ENCODE peak calls at places on chromosomes 4 and X, in nine cellular contexts. Q is neural crest cell, P is tibial nerve, D is Panc1, B is endothelial cell, W is omental fat pad, E is astrocyte of the spinal cord, K is dorsolateral prefrontal cortex, H is heart left ventricle. N is an unnamed sample.

GRCh38 chrX:38052096-38052495 is 45.7 kb downstream of the SYTL5 start:
- DNase-seq in E (peak), D (no peak), W (no peak), Q (no peak), B (no peak), P (no peak), H (no peak), K (no peak), N (no peak)

GRCh38 chr4:48133668-48134444 is at the start of gene TXK:
- DNase-seq in D (no peak), P (no peak), Q (no peak), B (no peak), K (no peak), E (peak), W (no peak), H (peak), N (no peak)

GRCh38 chr4:145523117-145523516 is 41.5 kb downstream of the SMAD1 start:
- DNase-seq in Q (no peak), B (no peak), K (no peak), W (no peak), D (no peak), P (no peak), H (no peak), E (no peak), N (no peak)

GRCh38 chr4:38287090-38287843 is 327.1 kb downstream of the PTTG2 start:
- DNase-seq in W (no peak), B (no peak), Q (no peak), K (no peak), E (no peak), D (no peak), H (no peak), P (no peak), N (no peak)

GRCh38 chrX:47169726-47170515 is 23.7 kb upstream of the UBA1 start:
- DNase-seq in P (no peak), K (no peak), Q (no peak), H (peak), E (peak), W (no peak), B (no peak), D (no peak), N (no peak)

GRCh38 chr4:53015681-53016080 is 153.6 kb downstream of the RASL11B start:
- DNase-seq in H (no peak), K (no peak), Q (peak), W (no peak), P (peak), D (no peak), B (peak), E (peak), N (no peak)

GRCh38 chr4:161254375-161254774 is 909.4 kb downstream of the FSTL5 start:
- DNase-seq in D (no peak), B (no peak), P (no peak), Q (no peak), W (no peak), K (no peak), E (no peak), H (no peak), N (no peak)

GRCh38 chr4:170026253-170026991 is at the start of gene MFAP3L:
- DNase-seq in E (peak), P (peak), W (peak), D (no peak), B (peak), Q (peak), H (peak), K (peak), N (peak)

GRCh38 chr4:42018451-42018850 is 28.1 kb downstream of the SLC30A9 start:
- DNase-seq in K (no peak), E (peak), H (no peak), Q (no peak), P (no peak), D (no peak), W (no peak), B (no peak), N (no peak)

DNA sequence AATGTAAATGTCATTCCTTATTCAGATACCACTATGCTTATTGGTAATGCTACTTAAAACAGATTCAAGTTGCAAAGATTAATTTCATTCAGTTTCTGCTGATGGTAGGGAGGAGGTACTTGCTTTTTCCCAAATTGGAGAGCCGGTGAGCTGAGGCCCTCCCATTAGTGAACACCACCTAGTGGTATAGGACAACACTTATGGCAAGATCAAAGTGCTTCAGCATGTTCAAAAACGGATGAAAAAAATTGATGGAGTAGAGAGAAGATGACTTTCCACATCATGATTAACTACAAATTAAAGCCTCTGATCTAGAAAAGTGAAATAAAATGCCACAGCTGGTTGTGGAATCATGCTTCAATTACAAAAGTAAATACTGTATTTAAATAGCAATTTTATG is 112.9 kb downstream of the MBNL3 start:
- DNase-seq in W (no peak), E (no peak), H (no peak), D (no peak), P (no peak), Q (no peak), B (no peak), K (no peak), N (no peak)
- TF ChIP-seq CTCF in W (no peak), E (peak), H (no peak), D (peak), P (no peak), Q (peak), B (no peak), K (no peak), N (peak)

GRCh38 chr4:45099471-45099870 is 373.1 kb upstream of the GNPDA2 start:
- DNase-seq in H (no peak), D (no peak), B (no peak), W (no peak), K (no peak), E (no peak), Q (no peak), P (no peak), N (no peak)
- TF ChIP-seq CTCF in H (no peak), D (no peak), B (no peak), W (no peak), K (no peak), E (no peak), Q (no peak), P (no peak), N (no peak)

DNA sequence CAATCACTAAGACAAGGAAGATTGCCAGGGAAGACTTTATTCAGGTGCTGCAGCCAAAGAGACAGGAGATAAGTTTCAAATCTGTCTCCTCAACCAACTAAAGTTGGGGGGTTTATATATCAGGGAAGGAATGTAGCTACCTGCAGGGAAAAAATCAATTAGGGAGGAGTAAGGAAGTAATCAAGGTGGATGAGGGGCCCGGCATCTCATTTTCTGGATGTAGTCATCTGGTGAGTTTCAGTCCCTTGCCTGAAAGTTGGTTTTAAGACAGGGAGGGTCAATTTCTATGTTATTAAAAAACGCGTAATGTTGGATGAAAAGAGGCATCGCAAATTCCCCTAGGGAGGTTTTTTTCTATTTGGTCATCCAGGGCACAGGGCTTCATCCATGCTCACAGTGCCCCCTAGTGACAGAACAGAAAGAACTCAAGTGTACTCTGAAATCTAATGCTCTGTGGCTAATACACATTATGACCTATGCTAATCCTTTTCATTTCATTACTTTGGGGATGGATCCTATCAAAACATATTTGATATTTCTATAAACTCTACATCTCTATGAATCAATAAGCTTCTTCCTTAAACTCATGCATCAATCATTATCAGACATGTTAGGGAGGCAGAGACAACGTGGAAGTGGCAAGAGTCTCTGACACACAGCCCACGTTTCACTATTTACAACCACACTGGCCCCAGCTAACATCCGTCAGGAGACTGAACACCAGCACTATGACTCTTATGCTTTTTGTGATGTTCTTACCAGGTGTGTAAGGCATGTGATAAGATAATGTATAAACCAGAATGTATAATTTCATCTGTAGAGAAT is 1577.0 kb upstream of the TENM3 start:
- DNase-seq in K (no peak), B (peak), Q (peak), D (peak), W (no peak), H (no peak), P (no peak), E (peak), N (no peak)
- TF ChIP-seq CTCF in K (peak), B (peak), Q (peak), D (peak), W (no peak), H (peak), P (no peak), E (peak), N (peak)

GRCh38 chrX:55715847-55716246 is 1.7 kb upstream of the RRAGB start:
- DNase-seq in K (no peak), H (no peak), P (no peak), E (no peak), W (no peak), Q (no peak), B (no peak), D (no peak), N (no peak)
- TF ChIP-seq CTCF in K (no peak), H (no peak), P (no peak), E (peak), W (no peak), Q (no peak), B (no peak), D (peak), N (no peak)

GRCh38 chr4:11769425-11769824 is 340.7 kb upstream of the HS3ST1 start:
- DNase-seq in Q (no peak), E (no peak), P (peak), K (no peak), W (no peak), H (no peak), B (no peak), D (no peak), N (no peak)

GRCh38 chr4:11768251-11768972 is 339.7 kb upstream of the HS3ST1 start:
- DNase-seq in H (no peak), W (no peak), Q (no peak), D (no peak), E (no peak), P (no peak), B (no peak), K (no peak), N (no peak)

GRCh38 chr4:11765849-11766453 is 337.3 kb upstream of the HS3ST1 start:
- DNase-seq in K (no peak), Q (peak), B (peak), E (peak), W (no peak), D (peak), P (peak), H (no peak), N (no peak)
- TF ChIP-seq CTCF in K (peak), Q (peak), B (peak), E (peak), W (no peak), D (peak), P (peak), H (peak), N (peak)

GRCh38 chr4:127124919-127125318 is 507.8 kb upstream of the INTU start:
- DNase-seq in W (no peak), E (peak), Q (no peak), K (no peak), D (no peak), H (no peak), B (no peak), P (no peak), N (no peak)
- TF ChIP-seq CTCF in W (no peak), E (peak), Q (peak), K (no peak), D (no peak), H (no peak), B (no peak), P (no peak), N (peak)

GRCh38 chrX:131792789-131793462 is 230.2 kb upstream of the STK26 start:
- DNase-seq in P (no peak), K (peak), E (peak), D (peak), W (peak), H (peak), B (peak), Q (no peak), N (no peak)
- TF ChIP-seq CTCF in P (peak), K (no peak), E (no peak), D (peak), W (no peak), H (peak), B (no peak), Q (no peak), N (no peak)

GRCh38 chrX:24425806-24426205 is 39.3 kb upstream of the PDK3 start:
- DNase-seq in Q (no peak), E (no peak), K (no peak), D (no peak), W (no peak), P (no peak), H (no peak), B (no peak), N (no peak)
- TF ChIP-seq CTCF in Q (no peak), E (no peak), K (no peak), D (no peak), W (no peak), P (no peak), H (no peak), B (no peak), N (no peak)

DNA sequence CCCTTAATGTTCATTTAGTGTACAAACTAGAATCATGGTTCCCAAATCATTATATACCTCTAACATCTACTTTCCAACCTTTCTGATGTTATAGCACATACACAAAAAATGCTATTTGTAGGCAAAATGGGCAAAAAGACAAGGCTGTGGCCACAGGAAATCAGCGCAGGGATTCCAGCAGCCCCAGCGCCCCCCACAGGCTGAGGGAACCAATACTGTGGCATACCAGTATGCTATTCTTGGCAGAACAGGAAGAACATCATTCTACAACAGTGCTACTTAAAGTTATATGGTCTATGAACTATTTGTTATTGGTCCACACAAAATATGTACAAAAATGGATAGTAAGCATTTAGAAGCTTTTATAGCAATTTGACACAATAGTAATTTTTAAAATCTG is 25.3 kb downstream of the STEEP1 start:
- DNase-seq in K (no peak), E (no peak), D (no peak), B (peak), W (no peak), H (no peak), Q (no peak), P (no peak), N (no peak)
- TF ChIP-seq CTCF in K (no peak), E (peak), D (no peak), B (no peak), W (no peak), H (no peak), Q (no peak), P (no peak), N (no peak)

GRCh38 chrX:10519761-10520160 is 100.6 kb downstream of the MID1 start:
- DNase-seq in W (no peak), B (no peak), P (no peak), Q (no peak), H (no peak), E (no peak), K (no peak), D (no peak), N (no peak)
- TF ChIP-seq CTCF in W (no peak), B (no peak), P (no peak), Q (no peak), H (no peak), E (no peak), K (no peak), D (no peak), N (no peak)

N was measured in type B pancreatic cell.